ENCODE peak calls at places on chromosomes 5 and 9, in seven cellular contexts. V is tibial nerve; Z is Calu3; Y is AG10803; B is AG04450; W is CD4-positive, alpha-beta T cell; X is astrocyte. I is an unnamed sample.

GRCh38 chr5:83956386-83956785 is 235.7 kb upstream of the HAPLN1 start:
- DNase-seq in V (no peak), Z (no peak), Y (peak), B (no peak), W (no peak), X (peak), I (no peak)

GRCh38 chr5:170404398-170404797 is 15.2 kb upstream of the KCNMB1 start:
- DNase-seq in V (no peak), Z (no peak), Y (no peak), B (no peak), W (no peak), X (no peak), I (no peak)

GRCh38 chr5:8329773-8330172 is 460.8 kb downstream of the MTRR start:
- DNase-seq in V (no peak), Z (no peak), Y (peak), B (no peak), W (no peak), X (no peak), I (no peak)

GRCh38 chr9:120186276-120186675 is 393.7 kb downstream of the CDK5RAP2 start:
- DNase-seq in V (no peak), Z (no peak), Y (no peak), B (no peak), W (no peak), X (no peak), I (no peak)

GRCh38 chr5:178327931-178328711 is 95.5 kb upstream of the PHYKPL start:
- DNase-seq in V (no peak), Z (no peak), Y (no peak), B (no peak), W (no peak), X (no peak), I (no peak)

GRCh38 chr9:96299823-96300222 is 2.2 kb downstream of the HSD17B3 start:
- DNase-seq in V (no peak), Z (no peak), Y (no peak), B (peak), W (no peak), X (peak), I (no peak)

GRCh38 chr5:96338089-96338488 is 95.0 kb downstream of the PCSK1 start:
- DNase-seq in V (no peak), Z (no peak), Y (no peak), B (no peak), W (no peak), X (no peak), I (no peak)

GRCh38 chr9:35114113-35114847 is 1.4 kb downstream of the ATOSB start:
- DNase-seq in V (peak), Z (peak), Y (peak), B (peak), W (peak), X (peak), I (peak)

GRCh38 chr9:71928806-71929205 is 17.4 kb downstream of the C9orf85 start:
- DNase-seq in V (no peak), Z (no peak), Y (peak), B (no peak), W (no peak), X (no peak), I (no peak)

GRCh38 chr9:13446935-13447334 is 167.4 kb upstream of the MPDZ start:
- DNase-seq in V (no peak), Z (no peak), Y (no peak), B (no peak), W (no peak), X (no peak), I (no peak)

DNA sequence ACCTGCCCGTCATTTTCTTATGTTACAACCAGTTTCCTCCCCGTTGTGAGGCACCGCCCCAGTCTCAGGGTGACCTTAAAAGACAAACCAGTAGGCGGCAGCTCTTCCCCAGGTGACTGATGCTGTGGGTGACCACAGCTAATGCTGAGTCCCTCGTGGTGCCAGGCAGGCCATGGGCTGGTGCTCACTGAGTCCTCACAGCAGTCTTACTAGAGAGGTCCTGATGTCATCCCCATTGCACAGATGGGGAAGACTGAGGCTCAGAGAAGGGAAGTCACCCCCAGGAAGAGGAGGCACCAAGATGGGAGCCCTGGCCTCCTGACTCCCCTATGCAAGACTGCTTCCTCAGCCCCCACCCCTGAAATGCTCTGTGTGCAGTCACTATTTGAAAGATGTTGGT is 978 bp downstream of the CFAP157 start:
- DNase-seq in V (no peak), Z (no peak), Y (no peak), B (no peak), W (peak), X (no peak), I (no peak)
- TF ChIP-seq CTCF in V (no peak), Z (no peak), Y (no peak), B (no peak), W (no peak), X (no peak), I (no peak)

GRCh38 chr9:73916016-73916673 is 581.0 kb upstream of the RORB start:
- DNase-seq in V (no peak), Z (peak), Y (peak), B (no peak), W (no peak), X (peak), I (no peak)
- TF ChIP-seq CTCF in V (no peak), Z (peak), Y (peak), B (no peak), W (no peak), X (peak), I (peak)

GRCh38 chr5:134911285-134912215 is 6.6 kb downstream of the PCBD2 start:
- DNase-seq in V (no peak), Z (no peak), Y (peak), B (no peak), W (no peak), X (no peak), I (no peak)

GRCh38 chr5:134913795-134914194 is 8.9 kb downstream of the PCBD2 start:
- DNase-seq in V (no peak), Z (no peak), Y (no peak), B (no peak), W (no peak), X (no peak), I (no peak)

GRCh38 chr5:134913254-134913653 is 8.3 kb downstream of the PCBD2 start:
- DNase-seq in V (no peak), Z (no peak), Y (no peak), B (no peak), W (no peak), X (no peak), I (no peak)

GRCh38 chr5:134920848-134921575 is 16.1 kb downstream of the PCBD2 start:
- DNase-seq in V (no peak), Z (no peak), Y (no peak), B (no peak), W (no peak), X (no peak), I (no peak)

GRCh38 chr5:134917070-134917831 is 12.3 kb downstream of the PCBD2 start:
- DNase-seq in V (no peak), Z (peak), Y (no peak), B (no peak), W (no peak), X (no peak), I (no peak)
- TF ChIP-seq CTCF in V (no peak), Z (peak), Y (no peak), B (peak), W (no peak), X (no peak), I (peak)

DNA sequence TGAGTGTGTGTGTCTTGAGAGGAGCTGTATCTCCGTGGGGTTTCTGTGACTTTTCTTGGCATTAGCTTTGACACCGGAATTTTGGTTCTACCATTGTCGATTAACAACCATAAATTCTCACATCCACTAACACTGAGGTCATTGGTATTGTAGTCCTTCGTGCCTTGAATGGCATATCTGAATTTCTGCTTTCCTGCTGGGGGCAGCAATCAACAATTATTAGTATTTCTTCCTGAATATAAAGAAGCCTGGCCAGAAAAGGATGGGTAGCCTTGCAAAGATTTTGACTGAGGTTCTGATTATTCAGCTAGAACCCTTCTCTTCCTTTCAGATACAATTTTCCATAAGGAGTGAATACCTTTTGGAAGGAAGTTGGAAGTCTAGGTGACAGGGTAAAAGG is 33.5 kb upstream of the SHOC1 start:
- DNase-seq in V (no peak), Z (no peak), Y (peak), B (no peak), W (no peak), X (no peak), I (no peak)
- TF ChIP-seq CTCF in V (no peak), Z (no peak), Y (peak), B (no peak), W (peak), X (no peak), I (no peak)

DNA sequence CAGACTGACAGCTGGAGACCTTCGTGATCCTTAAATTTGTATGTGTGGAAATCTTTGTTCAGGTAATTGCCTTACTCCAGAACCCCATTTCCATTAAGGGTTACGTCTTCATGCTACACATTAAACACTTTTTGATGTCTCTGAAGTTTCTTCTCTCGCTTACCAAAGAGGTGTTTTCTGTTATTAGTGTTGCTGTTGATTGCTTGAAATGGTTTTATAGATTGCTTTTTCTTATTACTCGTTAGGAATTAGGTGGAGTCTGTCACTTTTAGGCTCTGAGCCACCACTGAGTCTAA is 62.3 kb upstream of the PPARGC1B start:
- DNase-seq in V (no peak), Z (no peak), Y (no peak), B (no peak), W (no peak), X (no peak), I (no peak)
- TF ChIP-seq CTCF in V (no peak), Z (peak), Y (no peak), B (no peak), W (peak), X (no peak), I (peak)

GRCh38 chr9:31470051-31470450 is 914.4 kb upstream of the ACO1 start:
- DNase-seq in V (no peak), Z (no peak), Y (no peak), B (no peak), W (no peak), X (no peak), I (no peak)

GRCh38 chr9:31467086-31467485 is 917.4 kb upstream of the ACO1 start:
- DNase-seq in V (no peak), Z (no peak), Y (no peak), B (no peak), W (no peak), X (no peak), I (no peak)

GRCh38 chr9:31471041-31471440 is 913.4 kb upstream of the ACO1 start:
- DNase-seq in V (no peak), Z (no peak), Y (no peak), B (no peak), W (no peak), X (no peak), I (no peak)
- TF ChIP-seq CTCF in V (no peak), Z (no peak), Y (no peak), B (no peak), W (no peak), X (no peak), I (no peak)

DNA sequence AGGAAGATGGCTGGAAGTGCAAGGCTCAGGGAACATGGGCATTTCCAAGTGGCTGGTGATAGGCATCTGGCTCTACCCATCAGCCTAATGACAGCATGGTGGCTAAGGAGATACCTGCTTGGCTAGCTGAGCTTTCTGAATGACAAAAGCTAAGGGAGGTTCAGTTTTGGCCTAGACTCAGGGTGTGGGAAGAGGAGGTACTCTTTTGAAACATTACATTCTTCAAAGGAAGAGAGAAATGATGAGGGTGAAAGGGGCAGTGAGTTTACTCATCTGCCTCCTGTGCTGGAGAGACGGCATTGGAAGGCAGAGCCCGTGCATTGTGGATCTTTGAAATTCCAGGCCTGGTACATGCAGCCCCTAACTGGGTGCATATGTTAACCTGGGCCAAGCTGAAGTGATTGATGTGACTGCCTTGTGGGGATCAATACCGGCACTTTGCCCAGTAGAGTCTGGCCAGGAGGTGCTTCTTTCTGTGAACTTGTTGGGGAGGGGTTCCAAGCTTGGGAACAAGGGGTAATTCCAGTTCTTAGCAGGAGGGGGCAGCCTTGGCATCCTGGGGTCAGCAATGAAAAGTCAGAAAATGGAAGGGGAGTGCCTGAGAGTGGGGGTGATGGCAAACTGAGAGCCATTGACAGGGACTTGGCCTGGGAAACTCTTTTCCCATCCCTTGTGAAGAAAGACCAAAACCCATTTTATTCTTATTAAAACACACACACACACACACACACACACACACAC is 108.6 kb downstream of the ACER2 start:
- DNase-seq in V (no peak), Z (peak), Y (no peak), B (no peak), W (no peak), X (no peak), I (no peak)
- TF ChIP-seq CTCF in V (no peak), Z (no peak), Y (peak), B (peak), W (no peak), X (no peak), I (peak)

GRCh38 chr5:127072861-127073846 is at the start of gene C5orf63:
- DNase-seq in V (peak), Z (peak), Y (peak), B (no peak), W (peak), X (peak), I (no peak)
- TF ChIP-seq CTCF in V (no peak), Z (no peak), Y (no peak), B (peak), W (no peak), X (no peak), I (peak)